ENCODE peak calls at places on chromosomes 5 and 9, in four cellular contexts. Z is mesendoderm, K is IMR-90, X is H1. G is an unnamed sample.

GRCh38 chr9:135522931-135523330 is 1.7 kb downstream of the LCN1 start:
- DNase-seq in Z (no peak), K (no peak), X (no peak), G (no peak)

GRCh38 chr9:96080364-96080763 is 204.9 kb downstream of the ERCC6L2 start:
- DNase-seq in Z (no peak), K (no peak), X (no peak), G (no peak)

GRCh38 chr9:104553261-104553660 is 15.7 kb upstream of the OR13C8 start:
- DNase-seq in Z (no peak), K (no peak), X (no peak), G (no peak)

GRCh38 chr5:74251106-74252032 is 389.2 kb downstream of the ENC1 start:
- DNase-seq in Z (peak), K (peak), X (no peak), G (no peak)

GRCh38 chr5:116861097-116861496 is 286.5 kb upstream of the SEMA6A start:
- DNase-seq in Z (no peak), K (no peak), X (no peak), G (no peak)

GRCh38 chr9:928363-929042 is 48.0 kb upstream of the DMRT3 start:
- DNase-seq in Z (peak), K (no peak), X (peak), G (peak)

GRCh38 chr9:137621131-137621757 is 2.4 kb downstream of the EHMT1 start:
- DNase-seq in Z (no peak), K (no peak), X (no peak), G (no peak)

GRCh38 chr5:63341442-63341841 is 620.8 kb downstream of the HTR1A start:
- DNase-seq in Z (no peak), K (no peak), X (no peak), G (no peak)

GRCh38 chr9:32663741-32664140 is 28.3 kb upstream of the TAF1L start:
- DNase-seq in Z (no peak), K (no peak), X (no peak), G (no peak)

GRCh38 chr5:125034331-125034730 is 287.9 kb upstream of the ZNF608 start:
- DNase-seq in Z (no peak), K (no peak), X (no peak), G (no peak)

GRCh38 chr9:2181794-2182193 is 166.6 kb downstream of the SMARCA2 start:
- DNase-seq in Z (peak), K (peak), X (peak), G (peak)

GRCh38 chr9:23342296-23342695 is 483.7 kb downstream of the ELAVL2 start:
- DNase-seq in Z (no peak), K (no peak), X (no peak), G (no peak)

GRCh38 chr9:69633716-69634115 is 38.5 kb downstream of the APBA1 start:
- DNase-seq in Z (no peak), K (no peak), X (no peak), G (no peak)

GRCh38 chr5:134560698-134561097 is 35.2 kb downstream of the JADE2 start:
- DNase-seq in Z (no peak), K (no peak), X (no peak), G (no peak)

GRCh38 chr5:66247176-66247960 is 103.3 kb downstream of the SREK1 start:
- DNase-seq in Z (peak), K (peak), X (no peak), G (no peak)

GRCh38 chr9:14219865-14220655 is 93.9 kb downstream of the NFIB start:
- DNase-seq in Z (no peak), K (no peak), X (no peak), G (no peak)

GRCh38 chr5:160271396-160271795 is 41.0 kb downstream of the CCNJL start:
- DNase-seq in Z (peak), K (no peak), X (no peak), G (peak)

GRCh38 chr9:110029422-110029814 is 178.5 kb downstream of the C9orf152 start:
- DNase-seq in Z (peak), K (peak), X (no peak), G (no peak)

GRCh38 chr5:77881528-77881927 is 105.4 kb upstream of the TBCA start:
- DNase-seq in Z (no peak), K (peak), X (no peak), G (no peak)

GRCh38 chr5:61051267-61051666 is 106.3 kb downstream of the NDUFAF2 start:
- DNase-seq in Z (peak), K (peak), X (no peak), G (no peak)

GRCh38 chr5:81750308-81751008 is 439 bp downstream of the SSBP2 start:
- DNase-seq in Z (no peak), K (no peak), X (no peak), G (no peak)

GRCh38 chr5:81779125-81779934 is 28.4 kb upstream of the SSBP2 start:
- DNase-seq in Z (no peak), K (peak), X (no peak), G (no peak)

GRCh38 chr5:178377583-178378270 is 145.1 kb upstream of the PHYKPL start:
- DNase-seq in Z (no peak), K (no peak), X (no peak), G (no peak)

GRCh38 chr9:130935660-130936271 is 3.3 kb downstream of the FIBCD1 start:
- DNase-seq in Z (no peak), K (peak), X (no peak), G (no peak)

GRCh38 chr5:124706729-124707361 is 39.6 kb downstream of the ZNF608 start:
- DNase-seq in Z (peak), K (peak), X (no peak), G (no peak)

GRCh38 chr9:115939065-115939765 is 214.4 kb upstream of the PAPPA start:
- DNase-seq in Z (no peak), K (peak), X (no peak), G (no peak)

GRCh38 chr9:70420267-70421019 is 6.0 kb upstream of the KLF9 start:
- DNase-seq in Z (peak), K (peak), X (peak), G (peak)

GRCh38 chr9:93594041-93594756 is 17.8 kb downstream of the PHF2 start:
- DNase-seq in Z (peak), K (no peak), X (peak), G (no peak)

GRCh38 chr9:79615038-79615437 is 43.3 kb downstream of the TLE4 start:
- DNase-seq in Z (no peak), K (no peak), X (no peak), G (no peak)

GRCh38 chr5:10335711-10336470 is 17.6 kb upstream of the MARCHF6 start:
- DNase-seq in Z (no peak), K (no peak), X (peak), G (no peak)

GRCh38 chr5:172179032-172179989 is 8.7 kb downstream of the STK10 start:
- DNase-seq in Z (peak), K (peak), X (no peak), G (peak)

GRCh38 chr9:87006956-87007355 is 59.6 kb upstream of the GAS1 start:
- DNase-seq in Z (no peak), K (no peak), X (no peak), G (no peak)

GRCh38 chr9:136848393-136849037 is 694 bp upstream of the PHPT1 start:
- DNase-seq in Z (peak), K (no peak), X (peak), G (no peak)

GRCh38 chr5:66551920-66552319 is 44.3 kb upstream of the MAST4 start:
- DNase-seq in Z (peak), K (no peak), X (no peak), G (no peak)

GRCh38 chr5:36438765-36439501 is 137.2 kb upstream of the RANBP3L start:
- DNase-seq in Z (no peak), K (no peak), X (no peak), G (no peak)

GRCh38 chr5:110477923-110478322 is 248.5 kb downstream of the TMEM232 start:
- DNase-seq in Z (no peak), K (peak), X (no peak), G (no peak)

GRCh38 chr9:131500939-131501541 is 1.7 kb upstream of the POMT1 start:
- DNase-seq in Z (peak), K (peak), X (no peak), G (no peak)

GRCh38 chr5:120818128-120818527 is 354.0 kb downstream of the PRR16 start:
- DNase-seq in Z (peak), K (no peak), X (no peak), G (no peak)

DNA sequence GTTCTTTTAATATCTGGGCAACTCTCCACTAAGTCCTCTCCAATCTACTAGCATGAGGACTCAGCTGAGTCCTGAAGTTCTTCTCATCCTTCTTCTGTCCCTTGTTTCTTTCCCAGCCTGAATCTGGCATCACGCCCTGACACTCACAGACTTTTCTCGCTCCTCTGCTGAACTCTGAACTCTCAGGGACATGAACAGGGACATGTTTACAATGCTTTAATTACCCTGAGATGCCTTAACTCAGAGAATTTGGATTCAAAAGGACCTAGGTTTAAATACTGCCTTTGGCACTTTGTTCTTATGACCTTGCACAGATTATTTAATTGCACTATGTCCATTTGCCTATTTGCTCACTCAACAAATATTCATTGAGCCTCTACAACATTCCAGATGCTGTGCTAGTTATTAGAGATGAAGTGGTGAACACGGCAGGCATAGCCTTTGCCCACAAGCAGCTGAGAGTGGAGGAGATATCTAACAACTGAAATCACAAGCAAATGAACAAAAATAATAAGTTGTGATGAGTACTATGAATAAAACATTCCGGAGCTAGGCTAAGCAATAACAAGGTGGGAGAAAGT is 106.0 kb downstream of the ADRB2 start:
- DNase-seq in Z (no peak), K (no peak), X (peak), G (no peak)
- H4K5ac ChIP-seq in Z (no peak), K (no peak), X (no peak), G (no peak)

GRCh38 chr5:128402506-128402905 is 135.5 kb downstream of the FBN2 start:
- DNase-seq in Z (peak), K (no peak), X (no peak), G (no peak)

GRCh38 chr5:128403350-128403749 is 134.7 kb downstream of the FBN2 start:
- DNase-seq in Z (no peak), K (no peak), X (no peak), G (no peak)

GRCh38 chr5:128395073-128395472 is 143.0 kb downstream of the FBN2 start:
- DNase-seq in Z (no peak), K (no peak), X (no peak), G (no peak)

GRCh38 chr5:128399111-128399510 is 138.9 kb downstream of the FBN2 start:
- DNase-seq in Z (no peak), K (no peak), X (no peak), G (no peak)

GRCh38 chr5:128397878-128398277 is 140.2 kb downstream of the FBN2 start:
- DNase-seq in Z (no peak), K (no peak), X (no peak), G (no peak)
- H3K56ac ChIP-seq in Z (no peak), K (no peak), X (no peak), G (no peak)

GRCh38 chr5:17020586-17021362 is 84.7 kb upstream of the MYO10 start:
- DNase-seq in Z (no peak), K (peak), X (no peak), G (no peak)

GRCh38 chr5:17021363-17021932 is 85.4 kb upstream of the MYO10 start:
- DNase-seq in Z (peak), K (peak), X (no peak), G (no peak)

GRCh38 chr5:17022296-17022695 is 86.2 kb upstream of the MYO10 start:
- DNase-seq in Z (no peak), K (no peak), X (no peak), G (no peak)

GRCh38 chr5:17018871-17019270 is 82.8 kb upstream of the MYO10 start:
- DNase-seq in Z (no peak), K (no peak), X (no peak), G (no peak)

GRCh38 chr5:17019324-17019723 is 83.2 kb upstream of the MYO10 start:
- DNase-seq in Z (no peak), K (peak), X (no peak), G (no peak)
- H2BK120ac ChIP-seq in Z (no peak), K (peak), X (no peak), G (no peak)

DNA sequence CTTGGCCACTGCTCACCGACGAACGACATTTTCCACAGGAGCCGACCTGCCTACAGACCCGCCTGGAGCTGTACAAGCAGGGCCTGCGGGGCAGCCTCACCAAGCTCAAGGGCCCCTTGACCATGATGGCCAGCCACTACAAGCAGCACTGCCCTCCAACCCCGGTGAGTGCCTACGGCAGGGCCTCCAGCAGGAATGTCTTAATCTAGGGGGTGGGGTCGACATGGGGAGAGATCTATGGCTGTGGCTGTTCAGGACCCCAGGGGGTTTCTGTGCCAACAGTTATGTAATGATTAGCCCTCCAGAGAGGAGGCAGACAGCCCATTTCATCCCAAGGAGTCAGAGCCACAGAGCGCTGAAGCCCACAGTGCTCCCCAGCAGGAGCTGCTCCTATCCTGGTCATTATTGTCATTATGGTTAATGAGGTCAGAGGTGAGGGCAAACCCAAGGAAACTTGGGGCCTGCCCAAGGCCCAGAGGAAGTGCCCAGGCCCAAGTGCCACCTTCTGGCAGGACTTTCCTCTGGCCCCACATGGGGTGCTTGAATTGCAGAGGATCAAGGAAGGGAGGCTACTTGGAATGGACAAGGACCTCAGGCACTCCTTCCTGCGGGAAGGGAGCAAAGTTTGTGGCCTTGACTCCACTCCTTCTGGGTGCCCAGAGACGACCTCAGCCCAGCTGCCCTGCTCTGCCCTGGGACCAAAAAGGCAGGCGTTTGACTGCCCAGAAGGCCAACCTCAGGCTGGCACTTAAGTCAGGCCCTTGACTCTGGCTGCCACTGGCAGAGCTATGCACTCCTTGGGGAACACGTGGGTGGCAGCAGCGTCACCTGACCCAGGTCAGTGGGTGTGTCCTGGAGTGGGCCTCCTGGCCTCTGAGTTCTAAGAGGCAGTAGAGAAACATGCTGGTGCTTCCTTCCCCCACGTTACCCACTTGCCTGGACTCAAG is 1.5 kb downstream of the CSF2 start:
- DNase-seq in Z (no peak), K (no peak), X (no peak), G (no peak)
- H4K5ac ChIP-seq in Z (no peak), K (no peak), X (no peak), G (no peak)

GRCh38 chr9:82367016-82367415 is 378.4 kb downstream of the SPATA31D1 start:
- DNase-seq in Z (peak), K (no peak), X (no peak), G (no peak)

GRCh38 chr9:82363666-82364065 is 375.1 kb downstream of the SPATA31D1 start:
- DNase-seq in Z (no peak), K (no peak), X (no peak), G (no peak)

GRCh38 chr9:82363236-82363635 is 374.7 kb downstream of the SPATA31D1 start:
- DNase-seq in Z (peak), K (no peak), X (no peak), G (no peak)

GRCh38 chr9:82369251-82369945 is 380.8 kb downstream of the SPATA31D1 start:
- DNase-seq in Z (no peak), K (no peak), X (no peak), G (no peak)

DNA sequence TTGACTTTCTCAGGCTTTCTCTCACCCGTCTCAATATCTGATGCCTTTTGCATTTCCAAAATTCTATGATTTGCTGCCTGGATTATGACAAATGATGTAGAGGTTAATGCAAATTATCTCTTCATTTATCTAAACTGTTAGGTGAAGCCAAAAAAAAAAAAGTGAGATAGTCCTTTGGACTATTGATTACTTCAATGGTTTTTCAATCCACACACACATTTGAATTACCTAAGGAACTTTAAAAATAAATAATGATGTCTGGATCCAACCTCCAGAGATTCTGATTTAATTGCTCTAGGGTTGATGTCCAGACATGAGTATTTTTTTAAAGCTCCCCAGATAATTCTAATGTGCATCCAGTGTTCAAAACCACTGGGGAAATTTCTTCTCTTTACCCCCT is 379.4 kb downstream of the SPATA31D1 start:
- DNase-seq in Z (no peak), K (no peak), X (no peak), G (no peak)
- H3K56ac ChIP-seq in Z (no peak), K (no peak), X (no peak), G (no peak)

G was measured in H9.